ENCODE peak calls at places on chromosomes 5 and 9, in eight cellular contexts. T, N, R, J, L, E, Y and S are unnamed samples.

GRCh38 chr5:115758356-115758755 is 58.1 kb downstream of the CDO1 start:
- DNase-seq in Y (no peak), R (no peak), E (peak; percentile 29), N (no peak), J (no peak), T (no peak), L (no peak), S (no peak)

GRCh38 chr9:88796947-88797346 is 194.3 kb upstream of the S1PR3 start:
- DNase-seq in E (no peak), Y (no peak), L (no peak), J (no peak), R (no peak), N (no peak), T (no peak), S (no peak)

GRCh38 chr9:135804588-135805421 is 102.5 kb downstream of the CAMSAP1 start:
- DNase-seq in Y (no peak), N (peak; percentile 26), R (no peak), E (no peak), L (no peak), T (peak; percentile 63), J (no peak), S (peak; percentile 30)

GRCh38 chr5:160021818-160022446 is 13.0 kb downstream of the TTC1 start:
- DNase-seq in T (peak; percentile 31), J (no peak), N (peak; percentile 77), R (peak; percentile 58), E (peak; percentile 53), Y (peak; percentile 81), L (peak; percentile 29), S (peak; percentile 24)

GRCh38 chr9:110626109-110626829 is 42.3 kb upstream of the MUSK start:
- DNase-seq in Y (peak; percentile 56), J (no peak), R (no peak), N (peak; percentile 84), T (no peak), E (peak; percentile 60), L (no peak), S (no peak)

GRCh38 chr5:167081561-167081960 is 1209.9 kb upstream of the WWC1 start:
- DNase-seq in N (no peak), Y (no peak), L (no peak), R (no peak), J (no peak), T (no peak), E (no peak), S (no peak)

GRCh38 chr9:38417003-38417965 is 7.0 kb downstream of the IGFBPL1 start:
- DNase-seq in T (peak; percentile 89), E (peak; percentile 17), L (peak; percentile 21), Y (peak; percentile 53), R (peak; percentile 63), N (no peak), J (no peak), S (peak; percentile 82)

GRCh38 chr5:158013939-158014338 is 155.0 kb upstream of the CLINT1 start:
- DNase-seq in J (no peak), N (no peak), R (peak; percentile 25), L (no peak), E (peak; percentile 21), T (peak; percentile 50), Y (peak; percentile 77), S (peak; percentile 30)

GRCh38 chr9:129331366-129331765 is 153.3 kb upstream of the IER5L start:
- DNase-seq in T (no peak), L (no peak), J (no peak), E (no peak), N (no peak), Y (no peak), R (no peak), S (no peak)

GRCh38 chr5:8686707-8687106 is 817.8 kb downstream of the MTRR start:
- DNase-seq in J (no peak), N (peak; percentile 15), T (no peak), L (no peak), Y (no peak), R (no peak), E (no peak), S (no peak)

GRCh38 chr5:150538007-150538917 is 30.3 kb downstream of the NDST1 start:
- DNase-seq in R (no peak), T (no peak), J (no peak), L (no peak), Y (peak; percentile 50), N (peak; percentile 44), E (peak; percentile 70), S (no peak)

GRCh38 chr5:81151546-81151945 is 81.6 kb upstream of the CKMT2 start:
- DNase-seq in Y (no peak), T (no peak), L (no peak), E (peak; percentile 9), J (no peak), R (no peak), N (peak; percentile 65), S (no peak)

GRCh38 chr9:83714316-83714715 is 6.6 kb upstream of the UBQLN1 start:
- DNase-seq in E (no peak), Y (peak; percentile 6), T (no peak), J (no peak), N (no peak), R (no peak), L (no peak), S (no peak)

GRCh38 chr9:83707518-83707767 is 315 bp downstream of the UBQLN1 start:
- DNase-seq in J (peak; percentile 92), N (peak; percentile 84), L (no peak), E (peak; percentile 84), R (no peak), T (no peak), Y (peak; percentile 42), S (no peak)

GRCh38 chr9:83706703-83707517 is 848 bp downstream of the UBQLN1 start:
- DNase-seq in R (peak; percentile 76), E (peak; percentile 12), L (peak; percentile 41), N (peak; percentile 34), Y (no peak), J (peak; percentile 74), T (peak; percentile 74), S (peak; percentile 87)

GRCh38 chr9:83707768-83708514 is at the start of gene UBQLN1:
- DNase-seq in E (peak; percentile 89), T (peak; percentile 87), Y (peak; percentile 84), N (peak; percentile 95), L (peak; percentile 87), R (peak; percentile 91), J (peak; percentile 95), S (peak; percentile 92)

DNA sequence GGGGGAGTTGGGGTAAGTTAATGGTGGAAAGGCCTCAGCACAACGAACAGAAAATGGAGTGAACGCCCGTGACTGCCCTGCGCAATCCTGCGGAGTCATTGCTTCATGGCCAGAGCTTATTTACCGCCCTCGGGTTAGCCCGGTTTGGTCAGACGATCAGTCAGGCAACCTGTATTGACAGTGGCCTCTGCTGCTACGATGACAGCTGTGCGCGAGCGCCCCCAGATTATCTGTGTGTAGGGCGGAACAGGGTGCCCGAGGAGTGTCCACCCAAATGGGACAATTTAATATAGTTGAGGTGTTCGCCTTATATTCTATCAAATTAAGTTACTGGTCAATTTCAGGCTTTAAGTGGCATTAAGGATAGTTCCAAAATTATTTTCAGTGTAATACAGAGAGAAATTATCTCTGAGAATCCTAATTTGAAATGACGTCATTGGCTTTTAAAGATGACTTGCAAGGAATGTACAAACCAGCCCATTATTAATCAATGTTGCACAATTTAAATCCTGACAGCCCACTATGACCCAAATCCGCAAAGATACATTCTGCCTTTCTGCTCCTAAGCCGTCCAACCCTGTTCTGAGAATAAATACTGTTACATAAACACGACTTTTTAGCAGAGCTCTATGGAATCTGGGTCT is 879 bp upstream of the UBQLN1 start:
- DNase-seq in T (peak; percentile 45), Y (peak; percentile 24), L (peak; percentile 26), E (peak; percentile 63), R (peak; percentile 57), J (peak; percentile 88), N (no peak), S (peak; percentile 70)
- TF ChIP-seq CTCF in T (no peak), Y (peak; percentile 39), L (no peak), E (peak; percentile 36), R (no peak), J (no peak), N (no peak), S (no peak)

GRCh38 chr9:116163293-116164055 is 9.9 kb downstream of the PAPPA start:
- DNase-seq in T (no peak), Y (peak; percentile 49), E (no peak), L (no peak), J (no peak), R (no peak), N (no peak), S (no peak)

GRCh38 chr9:116165912-116166311 is 12.3 kb downstream of the PAPPA start:
- DNase-seq in R (no peak), T (no peak), L (no peak), E (no peak), N (no peak), Y (no peak), J (no peak), S (no peak)

GRCh38 chr9:116168231-116168630 is 14.6 kb downstream of the PAPPA start:
- DNase-seq in N (no peak), Y (no peak), R (no peak), J (no peak), T (no peak), E (no peak), L (no peak), S (no peak)

GRCh38 chr9:116162241-116162781 is 8.7 kb downstream of the PAPPA start:
- DNase-seq in E (no peak), T (no peak), Y (no peak), L (no peak), R (no peak), N (no peak), J (no peak), S (no peak)

GRCh38 chr9:116166713-116167112 is 13.1 kb downstream of the PAPPA start:
- DNase-seq in Y (peak; percentile 26), N (no peak), L (no peak), R (no peak), J (no peak), T (no peak), E (no peak), S (no peak)
- TF ChIP-seq CTCF in Y (peak; percentile 60), N (peak; percentile 1), L (no peak), R (no peak), J (no peak), T (no peak), E (peak; percentile 35), S (peak; percentile 22)

GRCh38 chr5:1216211-1216917 is 8.8 kb upstream of the SLC6A18 start:
- DNase-seq in E (no peak), L (no peak), N (no peak), Y (no peak), R (no peak), T (peak; percentile 7), J (no peak), S (peak; percentile 8)

GRCh38 chr5:1216918-1217295 is 8.3 kb upstream of the SLC6A18 start:
- DNase-seq in L (no peak), R (no peak), N (no peak), T (no peak), Y (no peak), E (no peak), J (no peak), S (peak; percentile 7)

GRCh38 chr5:1218351-1219080 is 6.7 kb upstream of the SLC6A18 start:
- DNase-seq in L (no peak), Y (no peak), E (no peak), N (no peak), R (no peak), J (no peak), T (no peak), S (no peak)

GRCh38 chr5:1219098-1219767 is 5.9 kb upstream of the SLC6A18 start:
- DNase-seq in E (no peak), J (no peak), T (no peak), N (no peak), R (no peak), Y (no peak), L (no peak), S (no peak)

GRCh38 chr5:1217596-1218206 is 7.5 kb upstream of the SLC6A18 start:
- DNase-seq in N (no peak), L (no peak), Y (no peak), J (no peak), R (peak; percentile 38), E (no peak), T (no peak), S (peak; percentile 4)
- TF ChIP-seq CTCF in N (no peak), L (no peak), Y (no peak), J (no peak), R (no peak), E (no peak), T (no peak), S (no peak)

GRCh38 chr5:1883120-1883924 is 597 bp upstream of the IRX4 start:
- DNase-seq in N (no peak), J (no peak), E (peak; percentile 57), Y (peak; percentile 14), R (peak; percentile 59), T (peak; percentile 66), L (no peak), S (peak; percentile 71)
- TF ChIP-seq CTCF in N (no peak), J (no peak), E (peak; percentile 52), Y (no peak), R (no peak), T (peak; percentile 24), L (no peak), S (peak; percentile 67)